ENCODE peak calls at places on chromosome 19, in six cellular contexts. L, Q, C, S, X and B are unnamed samples.

GRCh38 chr19:17553256-17553655 is 2.2 kb upstream of the COLGALT1 start:
- DNase-seq in L (no peak), Q (peak; percentile 27), C (no peak), S (peak; percentile 98), X (peak; percentile 86), B (peak; percentile 26)

GRCh38 chr19:7748756-7749155 is 1.4 kb upstream of the CD209 start:
- DNase-seq in L (no peak), Q (no peak), C (no peak), S (peak; percentile 16), X (no peak), B (peak; percentile 75)

GRCh38 chr19:29547981-29548380 is 22.2 kb downstream of the VSTM2B start:
- DNase-seq in L (no peak), Q (no peak), C (no peak), S (no peak), X (no peak), B (no peak)

GRCh38 chr19:2723747-2724146 is 2.6 kb upstream of the DIRAS1 start:
- DNase-seq in L (no peak), Q (no peak), C (no peak), S (no peak), X (no peak), B (no peak)

GRCh38 chr19:33684550-33685303 is 63.0 kb downstream of the CHST8 start:
- DNase-seq in L (peak; percentile 75), Q (no peak), C (no peak), S (no peak), X (no peak), B (no peak)

GRCh38 chr19:9793051-9793591 is 24.6 kb upstream of the ZNF846 start:
- DNase-seq in L (peak; percentile 90), Q (no peak), C (no peak), S (peak; percentile 68), X (peak; percentile 55), B (peak; percentile 13)

GRCh38 chr19:34217952-34218817 is 36.2 kb upstream of the GARRE1 start:
- DNase-seq in L (no peak), Q (no peak), C (peak; percentile 66), S (peak; percentile 91), X (no peak), B (peak; percentile 54)

GRCh38 chr19:48417436-48417835 is 24.0 kb downstream of the GRIN2D start:
- DNase-seq in L (peak; percentile 51), Q (no peak), C (no peak), S (no peak), X (no peak), B (no peak)

GRCh38 chr19:17549088-17549740 is 6.2 kb upstream of the COLGALT1 start:
- DNase-seq in L (no peak), Q (no peak), C (no peak), S (no peak), X (no peak), B (no peak)

GRCh38 chr19:48994035-48994386 is 324 bp downstream of the RUVBL2 start:
- DNase-seq in L (no peak), Q (no peak), C (no peak), S (no peak), X (no peak), B (no peak)